ENCODE peak calls at places on chromosome 3, in nine cellular contexts. U is left ventricle myocardium inferior, Q is ovary, H is brain microvascular endothelial cell, J is EH, P is RWPE2, R is fibroblast of lung, G is stomach, Z is ACHN. V is an unnamed sample.

GRCh38 chr3:148093758-148094157 is 603.9 kb upstream of the AGTR1 start:
- DNase-seq in G (no peak), Z (no peak), Q (no peak), P (no peak), R (no peak), J (no peak), U (no peak), H (no peak), V (no peak)

GRCh38 chr3:194072691-194073279 is 63.2 kb upstream of the HES1 start:
- DNase-seq in H (no peak), Q (no peak), J (no peak), U (no peak), P (no peak), Z (no peak), G (no peak), R (no peak), V (peak; percentile 37)

GRCh38 chr3:66021731-66022131 is 17.0 kb downstream of the MAGI1 start:
- DNase-seq in R (peak; percentile 55), G (no peak), Z (peak; percentile 55), J (peak; percentile 35), H (no peak), U (no peak), P (no peak), Q (no peak), V (no peak)

GRCh38 chr3:23648326-23648964 is 157.3 kb upstream of the UBE2E1 start:
- DNase-seq in Z (peak; percentile 8), J (peak; percentile 62), U (no peak), P (no peak), R (peak; percentile 52), H (no peak), G (no peak), Q (no peak), V (no peak)

GRCh38 chr3:183158552-183159006 is 4.0 kb downstream of the LAMP3 start:
- DNase-seq in P (no peak), Z (peak; percentile 4), R (peak; percentile 83), H (peak; percentile 86), G (no peak), U (no peak), J (peak; percentile 39), Q (no peak), V (no peak)

GRCh38 chr3:36525115-36525711 is 144.9 kb downstream of the STAC start:
- DNase-seq in P (no peak), J (peak; percentile 89), U (no peak), H (peak; percentile 70), Q (no peak), R (peak; percentile 83), G (no peak), Z (peak; percentile 57), V (no peak)

GRCh38 chr3:128665362-128666021 is 14.9 kb upstream of the RPN1 start:
- DNase-seq in Q (no peak), H (no peak), J (peak; percentile 15), G (no peak), R (no peak), P (no peak), Z (no peak), U (no peak), V (no peak)

GRCh38 chr3:139284221-139284620 is 59.6 kb upstream of the MRPS22 start:
- DNase-seq in H (no peak), P (no peak), Z (no peak), R (no peak), U (no peak), J (peak; percentile 63), Q (no peak), G (no peak), V (no peak)

GRCh38 chr3:170420307-170420821 is 1.7 kb downstream of the CLDN11 start:
- DNase-seq in P (no peak), G (no peak), R (peak; percentile 54), U (no peak), Q (peak; percentile 50), Z (no peak), J (no peak), H (no peak), V (no peak)

GRCh38 chr3:184813357-184813756 is 1.4 kb downstream of the VPS8 start:
- DNase-seq in Z (no peak), J (no peak), U (no peak), G (no peak), Q (no peak), P (no peak), H (no peak), R (no peak), V (no peak)

GRCh38 chr3:192237992-192238608 is 489.2 kb downstream of the FGF12 start:
- DNase-seq in G (no peak), Q (no peak), H (no peak), R (no peak), U (no peak), Z (no peak), P (no peak), J (no peak), V (no peak)

GRCh38 chr3:38348903-38349302 is 2.3 kb downstream of the XYLB start:
- DNase-seq in U (no peak), P (no peak), J (peak; percentile 79), G (no peak), R (peak; percentile 43), Q (no peak), H (peak; percentile 38), Z (no peak), V (no peak)

GRCh38 chr3:98894791-98895576 is 6.5 kb downstream of the DCBLD2 start:
- DNase-seq in P (no peak), Z (no peak), G (no peak), J (no peak), H (no peak), R (peak; percentile 35), U (no peak), Q (no peak), V (no peak)

GRCh38 chr3:99753268-99753975 is 64.2 kb upstream of the CMSS1 start:
- DNase-seq in P (no peak), Q (no peak), J (peak; percentile 84), H (peak; percentile 69), Z (peak; percentile 62), U (no peak), R (peak; percentile 81), G (no peak), V (peak; percentile 28)

GRCh38 chr3:179146911-179147570 is 1.1 kb upstream of the PIK3CA start:
- DNase-seq in Q (no peak), U (no peak), Z (peak; percentile 67), R (peak; percentile 61), H (peak; percentile 71), P (no peak), G (no peak), J (peak; percentile 75), V (peak; percentile 74)

GRCh38 chr3:13888576-13888975 is 8.7 kb upstream of the WNT7A start:
- DNase-seq in P (no peak), Q (no peak), R (no peak), U (no peak), Z (no peak), J (no peak), G (no peak), H (no peak), V (no peak)

GRCh38 chr3:106699093-106699492 is 678.1 kb upstream of the CCDC54 start:
- DNase-seq in Q (no peak), Z (no peak), P (no peak), U (no peak), G (no peak), J (no peak), R (no peak), H (no peak), V (no peak)

GRCh38 chr3:48614044-48614443 is 4.6 kb upstream of the UQCRC1 start:
- DNase-seq in Z (no peak), P (no peak), R (peak; percentile 35), H (peak; percentile 9), G (no peak), U (no peak), Q (no peak), J (peak; percentile 76), V (peak; percentile 57)

GRCh38 chr3:124787490-124788195 is 57.4 kb downstream of the UMPS start:
- DNase-seq in Z (no peak), Q (no peak), P (no peak), U (no peak), H (no peak), J (peak; percentile 47), R (peak; percentile 76), G (no peak), V (no peak)

GRCh38 chr3:128317101-128317697 is 149.5 kb downstream of the DNAJB8 start:
- DNase-seq in G (peak; percentile 17), U (no peak), J (no peak), Z (no peak), R (no peak), H (no peak), Q (no peak), P (no peak), V (no peak)

GRCh38 chr3:156818890-156819289 is 7.3 kb upstream of the LEKR1 start:
- DNase-seq in P (no peak), U (no peak), H (peak; percentile 84), R (peak; percentile 92), G (no peak), Q (no peak), J (peak; percentile 88), Z (peak; percentile 72), V (no peak)

GRCh38 chr3:169869484-169870304 is at the start of gene LRRC31:
- DNase-seq in H (no peak), G (no peak), R (no peak), Q (no peak), Z (peak; percentile 12), P (no peak), U (no peak), J (no peak), V (no peak)

GRCh38 chr3:99960941-99961340 is 143.3 kb downstream of the CMSS1 start:
- DNase-seq in R (no peak), Z (no peak), Q (no peak), U (no peak), H (no peak), G (no peak), J (peak; percentile 84), P (no peak), V (no peak)

GRCh38 chr3:150605998-150606641 is 3.0 kb downstream of the SELENOT start:
- DNase-seq in G (no peak), J (no peak), P (no peak), Z (no peak), Q (no peak), U (no peak), R (no peak), H (no peak), V (no peak)

GRCh38 chr3:114449271-114450007 is 155.6 kb downstream of the TIGIT start:
- DNase-seq in J (peak; percentile 38), Z (no peak), H (no peak), U (no peak), P (no peak), G (no peak), R (no peak), Q (no peak), V (no peak)